ENCODE peak calls at places on chromosomes 11 and 22, in four cellular contexts. One of them, this sample, is unnamed.

GRCh38 chr22:33337524-33337923 is 279.3 kb upstream of the SYN3 start:
- DNase-seq in H54: no peak
- DNase-seq in hippocampal formation: no peak
- DNase-seq in stimulated activated CD4-positive, alpha-beta T cell treated with anti-CD3 and anti-CD28 coated beads, TNF-alpha, amount 100 ng/mL, for 1 hour: no peak
- DNase-seq in this sample: no peak

GRCh38 chr11:118820412-118821357 is 29.7 kb upstream of the DDX6 start:
- DNase-seq in H54: peak
- DNase-seq in hippocampal formation: peak
- DNase-seq in stimulated activated CD4-positive, alpha-beta T cell treated with anti-CD3 and anti-CD28 coated beads, TNF-alpha, amount 100 ng/mL, for 1 hour: no peak
- DNase-seq in this sample: no peak

GRCh38 chr11:44036811-44037657 is 10.7 kb upstream of the ACCSL start:
- DNase-seq in H54: peak
- DNase-seq in hippocampal formation: peak
- DNase-seq in stimulated activated CD4-positive, alpha-beta T cell treated with anti-CD3 and anti-CD28 coated beads, TNF-alpha, amount 100 ng/mL, for 1 hour: no peak
- DNase-seq in this sample: peak

GRCh38 chr22:29154364-29155048 is 51.2 kb upstream of the EMID1 start:
- DNase-seq in H54: peak
- DNase-seq in hippocampal formation: peak
- DNase-seq in stimulated activated CD4-positive, alpha-beta T cell treated with anti-CD3 and anti-CD28 coated beads, TNF-alpha, amount 100 ng/mL, for 1 hour: peak
- DNase-seq in this sample: peak

GRCh38 chr22:37996079-37996478 is 11.7 kb upstream of the SOX10 start:
- DNase-seq in H54: no peak
- DNase-seq in hippocampal formation: no peak
- DNase-seq in stimulated activated CD4-positive, alpha-beta T cell treated with anti-CD3 and anti-CD28 coated beads, TNF-alpha, amount 100 ng/mL, for 1 hour: no peak
- DNase-seq in this sample: peak

GRCh38 chr22:29270475-29271271 is 2.6 kb downstream of the EWSR1 start:
- DNase-seq in H54: no peak
- DNase-seq in hippocampal formation: no peak
- DNase-seq in stimulated activated CD4-positive, alpha-beta T cell treated with anti-CD3 and anti-CD28 coated beads, TNF-alpha, amount 100 ng/mL, for 1 hour: no peak
- DNase-seq in this sample: no peak

GRCh38 chr11:78740175-78741161 is 165.8 kb upstream of the NARS2 start:
- DNase-seq in H54: no peak
- DNase-seq in hippocampal formation: no peak
- DNase-seq in stimulated activated CD4-positive, alpha-beta T cell treated with anti-CD3 and anti-CD28 coated beads, TNF-alpha, amount 100 ng/mL, for 1 hour: no peak
- DNase-seq in this sample: no peak

GRCh38 chr11:574632-575323 is 1.5 kb upstream of the PHRF1 start:
- DNase-seq in H54: no peak
- DNase-seq in hippocampal formation: no peak
- DNase-seq in stimulated activated CD4-positive, alpha-beta T cell treated with anti-CD3 and anti-CD28 coated beads, TNF-alpha, amount 100 ng/mL, for 1 hour: no peak
- DNase-seq in this sample: no peak

GRCh38 chr11:28343304-28344233 is 235.4 kb downstream of the METTL15 start:
- DNase-seq in H54: peak
- DNase-seq in hippocampal formation: no peak
- DNase-seq in stimulated activated CD4-positive, alpha-beta T cell treated with anti-CD3 and anti-CD28 coated beads, TNF-alpha, amount 100 ng/mL, for 1 hour: no peak
- DNase-seq in this sample: peak

GRCh38 chr22:30228509-30229359 is 17.8 kb downstream of the LIF start:
- DNase-seq in H54: peak
- DNase-seq in hippocampal formation: no peak
- DNase-seq in stimulated activated CD4-positive, alpha-beta T cell treated with anti-CD3 and anti-CD28 coated beads, TNF-alpha, amount 100 ng/mL, for 1 hour: no peak
- DNase-seq in this sample: no peak

GRCh38 chr11:109222730-109223129 is 199.3 kb upstream of the C11orf87 start:
- DNase-seq in H54: no peak
- DNase-seq in hippocampal formation: no peak
- DNase-seq in stimulated activated CD4-positive, alpha-beta T cell treated with anti-CD3 and anti-CD28 coated beads, TNF-alpha, amount 100 ng/mL, for 1 hour: no peak
- DNase-seq in this sample: no peak

GRCh38 chr11:67613960-67614715 is 7.4 kb downstream of the NDUFV1 start:
- DNase-seq in H54: peak
- DNase-seq in hippocampal formation: no peak
- DNase-seq in stimulated activated CD4-positive, alpha-beta T cell treated with anti-CD3 and anti-CD28 coated beads, TNF-alpha, amount 100 ng/mL, for 1 hour: peak
- DNase-seq in this sample: peak

GRCh38 chr22:33891992-33892391 is 28.3 kb downstream of the LARGE1 start:
- DNase-seq in H54: no peak
- DNase-seq in hippocampal formation: no peak
- DNase-seq in stimulated activated CD4-positive, alpha-beta T cell treated with anti-CD3 and anti-CD28 coated beads, TNF-alpha, amount 100 ng/mL, for 1 hour: no peak
- DNase-seq in this sample: no peak

GRCh38 chr11:129815596-129816461 is at the start of gene TMEM45B:
- DNase-seq in H54: no peak
- DNase-seq in hippocampal formation: no peak
- DNase-seq in stimulated activated CD4-positive, alpha-beta T cell treated with anti-CD3 and anti-CD28 coated beads, TNF-alpha, amount 100 ng/mL, for 1 hour: no peak
- DNase-seq in this sample: no peak

GRCh38 chr11:101128571-101129202 is 926 bp downstream of the PGR start:
- DNase-seq in H54: no peak
- DNase-seq in hippocampal formation: no peak
- DNase-seq in stimulated activated CD4-positive, alpha-beta T cell treated with anti-CD3 and anti-CD28 coated beads, TNF-alpha, amount 100 ng/mL, for 1 hour: no peak
- DNase-seq in this sample: peak

GRCh38 chr11:66322732-66323427 is 6.0 kb upstream of the CD248 start:
- DNase-seq in H54: no peak
- DNase-seq in hippocampal formation: no peak
- DNase-seq in stimulated activated CD4-positive, alpha-beta T cell treated with anti-CD3 and anti-CD28 coated beads, TNF-alpha, amount 100 ng/mL, for 1 hour: no peak
- DNase-seq in this sample: no peak

GRCh38 chr11:18706330-18707243 is 8.0 kb downstream of the TMEM86A start:
- DNase-seq in H54: no peak
- DNase-seq in hippocampal formation: peak
- DNase-seq in stimulated activated CD4-positive, alpha-beta T cell treated with anti-CD3 and anti-CD28 coated beads, TNF-alpha, amount 100 ng/mL, for 1 hour: no peak
- DNase-seq in this sample: no peak

GRCh38 chr11:8268530-8269461 is 5.1 kb upstream of the LMO1 start:
- DNase-seq in H54: no peak
- DNase-seq in hippocampal formation: no peak
- DNase-seq in stimulated activated CD4-positive, alpha-beta T cell treated with anti-CD3 and anti-CD28 coated beads, TNF-alpha, amount 100 ng/mL, for 1 hour: no peak
- DNase-seq in this sample: no peak

GRCh38 chr22:41197808-41198585 is 7.1 kb upstream of the L3MBTL2 start:
- DNase-seq in H54: peak
- DNase-seq in hippocampal formation: no peak
- DNase-seq in stimulated activated CD4-positive, alpha-beta T cell treated with anti-CD3 and anti-CD28 coated beads, TNF-alpha, amount 100 ng/mL, for 1 hour: peak
- DNase-seq in this sample: peak

GRCh38 chr22:37287550-37287951 is 5.2 kb downstream of the CYTH4 start:
- DNase-seq in H54: no peak
- DNase-seq in hippocampal formation: no peak
- DNase-seq in stimulated activated CD4-positive, alpha-beta T cell treated with anti-CD3 and anti-CD28 coated beads, TNF-alpha, amount 100 ng/mL, for 1 hour: no peak
- DNase-seq in this sample: no peak